ENCODE peak calls at places on chromosomes 2 and 18, in six cellular contexts. G is cardiac muscle cell, V is vagina, R is dorsolateral prefrontal cortex, N is upper lobe of left lung, K is WTC11. B is an unnamed sample.

GRCh38 chr2:113979172-113980128 is 89.6 kb downstream of the ACTR3 start:
- DNase-seq in G (no peak), R (no peak), V (no peak), N (peak; percentile 86), K (peak; percentile 74), B (no peak)

GRCh38 chr2:218229239-218229638 is 12.2 kb downstream of the ARPC2 start:
- DNase-seq in R (no peak), K (no peak), N (no peak), V (no peak), G (peak; percentile 17), B (no peak)

GRCh38 chr18:49632588-49632987 is 70.7 kb downstream of the LIPG start:
- DNase-seq in G (no peak), N (no peak), R (no peak), V (no peak), K (no peak), B (no peak)

GRCh38 chr2:51344886-51345285 is 313.0 kb upstream of the NRXN1 start:
- DNase-seq in R (no peak), K (no peak), G (no peak), V (no peak), N (no peak), B (no peak)

GRCh38 chr2:157349949-157350510 is 24.4 kb upstream of the ERMN start:
- DNase-seq in N (no peak), G (no peak), K (no peak), V (no peak), R (no peak), B (no peak)

GRCh38 chr18:54849683-54850082 is 21.4 kb downstream of the RAB27B start:
- DNase-seq in K (no peak), N (no peak), R (no peak), V (no peak), G (no peak), B (no peak)

GRCh38 chr2:31282634-31283033 is 48.7 kb downstream of the EHD3 start:
- DNase-seq in K (no peak), N (no peak), G (no peak), V (no peak), R (no peak), B (no peak)

GRCh38 chr2:171143670-171144062 is 17.0 kb downstream of the TLK1 start:
- DNase-seq in V (no peak), R (no peak), K (no peak), N (no peak), G (no peak), B (no peak)

GRCh38 chr2:20563833-20564232 is 87.1 kb downstream of the HS1BP3 start:
- DNase-seq in G (no peak), K (no peak), N (no peak), R (no peak), V (no peak), B (no peak)

GRCh38 chr2:38233231-38233983 is 143.7 kb downstream of the ATL2 start:
- DNase-seq in K (no peak), R (no peak), N (no peak), V (no peak), G (no peak), B (no peak)

GRCh38 chr2:69692424-69692823 is 48.9 kb upstream of the AAK1 start:
- DNase-seq in K (no peak), N (no peak), V (no peak), G (no peak), R (no peak), B (no peak)

GRCh38 chr18:10660485-10660884 is 134.7 kb downstream of the NAPG start:
- DNase-seq in G (no peak), N (no peak), V (no peak), R (no peak), K (no peak), B (no peak)

GRCh38 chr2:215775106-215775505 is 238.2 kb downstream of the MREG start:
- DNase-seq in V (no peak), G (no peak), N (no peak), K (no peak), R (no peak), B (no peak)

GRCh38 chr2:64403426-64403825 is 50.5 kb upstream of the LGALSL start:
- DNase-seq in G (peak; percentile 21), V (peak; percentile 84), R (no peak), K (no peak), N (no peak), B (no peak)

GRCh38 chr2:168025487-168026203 is 221.8 kb downstream of the STK39 start:
- DNase-seq in R (no peak), N (no peak), V (no peak), K (no peak), G (no peak), B (no peak)

DNA sequence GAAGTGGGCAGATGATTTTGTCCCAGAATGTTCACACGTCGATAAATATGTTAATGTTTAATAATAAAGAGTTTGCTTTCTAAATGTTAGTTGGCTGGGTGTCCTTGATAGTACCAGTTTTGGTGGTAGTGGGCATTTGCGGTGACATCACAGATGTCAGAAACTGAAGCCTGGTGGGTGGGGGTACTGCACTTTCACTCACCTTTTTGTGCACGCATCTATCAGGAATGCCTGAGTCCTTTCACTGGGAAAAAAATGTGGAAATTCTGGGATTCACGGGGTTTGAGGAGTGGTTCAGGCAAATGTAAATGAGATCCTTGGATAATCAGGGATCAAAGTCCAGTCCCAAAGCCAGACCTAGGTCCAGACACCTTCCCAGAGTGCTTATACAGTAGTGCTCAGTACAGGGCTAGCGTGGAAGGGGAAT is 3.2 kb downstream of the EPAS1 start:
- DNase-seq in N (no peak), V (no peak), R (no peak), K (no peak), G (no peak), B (no peak)
- TF ChIP-seq CTCF in N (no peak), V (no peak), R (no peak), K (no peak), G (no peak), B (peak; percentile 28)

DNA sequence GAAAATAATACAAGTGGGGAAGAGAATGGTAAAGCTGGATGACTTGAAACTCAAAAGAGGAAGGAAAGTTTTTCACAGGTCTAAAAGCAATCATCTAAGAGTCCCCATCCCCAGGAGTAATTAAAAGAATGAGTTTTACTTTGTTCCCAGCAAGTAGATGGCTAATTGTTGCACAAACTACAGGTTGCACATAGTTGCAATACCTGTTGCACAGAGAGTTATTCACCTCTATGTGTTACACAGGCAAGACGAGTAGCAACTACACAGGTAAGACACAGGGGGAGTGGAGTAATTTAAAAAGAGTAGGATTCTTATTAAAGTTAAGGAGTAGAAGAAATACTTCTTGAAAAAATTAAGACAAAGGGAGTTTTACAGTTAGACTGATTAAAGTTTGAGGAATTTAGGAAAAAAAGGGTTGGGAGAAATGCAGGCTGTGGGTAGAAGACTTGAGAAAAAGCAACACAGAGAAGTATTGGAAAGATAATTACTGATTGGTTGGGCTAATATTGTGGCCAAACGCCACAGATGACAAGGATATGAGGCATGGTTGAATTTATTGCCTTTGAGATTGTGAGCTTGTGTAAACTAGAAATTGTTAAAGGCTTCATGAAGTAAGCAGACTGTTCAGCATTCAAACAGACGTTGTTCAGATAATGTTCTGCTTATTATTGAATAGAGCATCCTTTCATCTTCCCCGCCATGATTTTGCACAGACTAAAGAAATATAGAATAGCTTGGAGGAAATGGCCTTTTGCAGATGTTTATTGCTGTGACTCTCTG is 699.3 kb downstream of the NR4A2 start:
- DNase-seq in V (no peak), G (no peak), K (no peak), N (no peak), R (no peak), B (no peak)
- TF ChIP-seq CTCF in V (no peak), G (no peak), K (no peak), N (no peak), R (no peak), B (no peak)

GRCh38 chr2:24025264-24025663 is 15.4 kb downstream of the MFSD2B start:
- DNase-seq in N (no peak), V (no peak), K (no peak), G (no peak), R (no peak), B (no peak)

GRCh38 chr2:24022975-24023575 is 13.2 kb downstream of the MFSD2B start:
- DNase-seq in V (no peak), K (no peak), N (peak; percentile 60), R (no peak), G (no peak), B (no peak)

GRCh38 chr2:24026233-24026632 is 16.3 kb downstream of the MFSD2B start:
- DNase-seq in V (no peak), R (no peak), N (no peak), K (no peak), G (no peak), B (no peak)

GRCh38 chr2:24022324-24022974 is 12.6 kb downstream of the MFSD2B start:
- DNase-seq in V (no peak), G (no peak), K (no peak), N (peak; percentile 53), R (no peak), B (no peak)

DNA sequence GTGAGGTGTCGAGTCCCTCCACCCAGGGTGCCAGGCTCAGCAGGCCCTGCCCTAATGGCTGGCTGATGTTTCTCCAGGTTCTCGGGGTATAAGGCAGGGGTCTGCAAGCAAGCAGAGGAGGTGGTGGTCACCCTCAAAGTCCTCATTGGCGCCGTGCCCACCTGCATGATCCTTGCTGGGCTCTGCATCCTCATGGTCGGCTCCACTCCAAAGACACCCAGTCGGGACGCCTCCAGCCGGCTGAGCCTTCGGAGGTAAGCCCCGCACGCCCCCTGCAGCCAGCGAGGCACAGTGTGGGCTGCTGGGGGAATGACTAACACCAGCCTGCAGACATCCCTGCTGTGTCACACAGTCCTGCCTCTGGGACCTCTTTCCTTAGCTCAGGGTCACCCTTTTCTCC is 14.1 kb downstream of the MFSD2B start:
- DNase-seq in V (no peak), K (peak; percentile 43), N (peak; percentile 61), G (no peak), R (no peak), B (no peak)
- TF ChIP-seq CTCF in V (no peak), K (no peak), N (no peak), G (peak; percentile 54), R (no peak), B (peak; percentile 39)

GRCh38 chr18:7805880-7806279 is 238.8 kb downstream of the PTPRM start:
- DNase-seq in N (no peak), K (no peak), V (no peak), G (no peak), R (no peak), B (no peak)
- TF ChIP-seq CTCF in N (no peak), K (no peak), V (no peak), G (no peak), R (no peak), B (peak; percentile 27)

GRCh38 chr18:11840493-11840892 is 10.7 kb upstream of the CHMP1B start:
- DNase-seq in G (peak; percentile 12), R (no peak), N (no peak), V (no peak), K (no peak), B (no peak)
- TF ChIP-seq CTCF in G (no peak), R (no peak), N (no peak), V (no peak), K (no peak), B (no peak)

GRCh38 chr18:46097853-46098615 is at the start of gene ATP5F1A:
- DNase-seq in R (peak; percentile 91), K (peak; percentile 82), V (peak; percentile 92), N (peak; percentile 92), G (peak; percentile 90), B (peak; percentile 54)
- TF ChIP-seq CTCF in R (no peak), K (no peak), V (no peak), N (no peak), G (peak; percentile 6), B (peak; percentile 8)

B was measured in progenitor cell of endocrine pancreas.